ENCODE peak calls at places on chromosomes 12 and 14, in seven cellular contexts. One of them, this sample, is unnamed.

GRCh38 chr12:132131952-132132351 is 12.2 kb downstream of the DDX51 start:
- DNase-seq in epithelial cell of prostate: no peak
- DNase-seq in stimulated activated CD8-positive, alpha-beta memory T cell treated with anti-CD3 and anti-CD28 coated beads, Interleukin-7, amount 100 ng/mL, for 24 hours: no peak
- DNase-seq in NCI-H69: no peak
- DNase-seq in coronary artery: no peak
- DNase-seq in heart left ventricle: no peak
- DNase-seq in ovary: no peak
- DNase-seq in this sample: no peak

GRCh38 chr14:95609398-95609990 is 74.6 kb downstream of the GLRX5 start:
- DNase-seq in epithelial cell of prostate: no peak
- DNase-seq in stimulated activated CD8-positive, alpha-beta memory T cell treated with anti-CD3 and anti-CD28 coated beads, Interleukin-7, amount 100 ng/mL, for 24 hours: no peak
- DNase-seq in NCI-H69: peak; percentile 85
- DNase-seq in coronary artery: no peak
- DNase-seq in heart left ventricle: no peak
- DNase-seq in ovary: peak; percentile 41
- DNase-seq in this sample: no peak

GRCh38 chr12:17352164-17352563 is 737.8 kb downstream of the RERGL start:
- DNase-seq in epithelial cell of prostate: no peak
- DNase-seq in stimulated activated CD8-positive, alpha-beta memory T cell treated with anti-CD3 and anti-CD28 coated beads, Interleukin-7, amount 100 ng/mL, for 24 hours: no peak
- DNase-seq in NCI-H69: no peak
- DNase-seq in coronary artery: no peak
- DNase-seq in heart left ventricle: no peak
- DNase-seq in ovary: no peak
- DNase-seq in this sample: no peak

GRCh38 chr14:63295231-63295685 is 23.5 kb downstream of the GPHB5 start:
- DNase-seq in epithelial cell of prostate: no peak
- DNase-seq in stimulated activated CD8-positive, alpha-beta memory T cell treated with anti-CD3 and anti-CD28 coated beads, Interleukin-7, amount 100 ng/mL, for 24 hours: no peak
- DNase-seq in NCI-H69: no peak
- DNase-seq in coronary artery: no peak
- DNase-seq in heart left ventricle: no peak
- DNase-seq in ovary: no peak
- DNase-seq in this sample: no peak

GRCh38 chr12:113857371-113857770 is 108.8 kb downstream of the RBM19 start:
- DNase-seq in epithelial cell of prostate: no peak
- DNase-seq in stimulated activated CD8-positive, alpha-beta memory T cell treated with anti-CD3 and anti-CD28 coated beads, Interleukin-7, amount 100 ng/mL, for 24 hours: no peak
- DNase-seq in NCI-H69: peak; percentile 67
- DNase-seq in coronary artery: no peak
- DNase-seq in heart left ventricle: no peak
- DNase-seq in ovary: no peak
- DNase-seq in this sample: no peak

GRCh38 chr12:30719060-30719459 is 23.4 kb upstream of the IPO8 start:
- DNase-seq in epithelial cell of prostate: no peak
- DNase-seq in stimulated activated CD8-positive, alpha-beta memory T cell treated with anti-CD3 and anti-CD28 coated beads, Interleukin-7, amount 100 ng/mL, for 24 hours: no peak
- DNase-seq in NCI-H69: no peak
- DNase-seq in coronary artery: no peak
- DNase-seq in heart left ventricle: no peak
- DNase-seq in ovary: no peak
- DNase-seq in this sample: no peak

GRCh38 chr12:87383705-87384104 is 645.5 kb downstream of the C12orf50 start:
- DNase-seq in epithelial cell of prostate: no peak
- DNase-seq in stimulated activated CD8-positive, alpha-beta memory T cell treated with anti-CD3 and anti-CD28 coated beads, Interleukin-7, amount 100 ng/mL, for 24 hours: no peak
- DNase-seq in NCI-H69: peak; percentile 24
- DNase-seq in coronary artery: no peak
- DNase-seq in heart left ventricle: no peak
- DNase-seq in ovary: no peak
- DNase-seq in this sample: no peak

GRCh38 chr12:75724913-75725312 is 213.5 kb upstream of the KRR1 start:
- DNase-seq in epithelial cell of prostate: no peak
- DNase-seq in stimulated activated CD8-positive, alpha-beta memory T cell treated with anti-CD3 and anti-CD28 coated beads, Interleukin-7, amount 100 ng/mL, for 24 hours: no peak
- DNase-seq in NCI-H69: peak; percentile 94
- DNase-seq in coronary artery: no peak
- DNase-seq in heart left ventricle: no peak
- DNase-seq in ovary: no peak
- DNase-seq in this sample: no peak

GRCh38 chr12:96752211-96752610 is 154.8 kb upstream of the NEDD1 start:
- DNase-seq in epithelial cell of prostate: no peak
- DNase-seq in stimulated activated CD8-positive, alpha-beta memory T cell treated with anti-CD3 and anti-CD28 coated beads, Interleukin-7, amount 100 ng/mL, for 24 hours: no peak
- DNase-seq in NCI-H69: no peak
- DNase-seq in coronary artery: no peak
- DNase-seq in heart left ventricle: no peak
- DNase-seq in ovary: no peak
- DNase-seq in this sample: no peak

GRCh38 chr14:98069712-98070133 is 1202.3 kb downstream of the BCL11B start:
- DNase-seq in epithelial cell of prostate: peak; percentile 75
- DNase-seq in stimulated activated CD8-positive, alpha-beta memory T cell treated with anti-CD3 and anti-CD28 coated beads, Interleukin-7, amount 100 ng/mL, for 24 hours: no peak
- DNase-seq in NCI-H69: no peak
- DNase-seq in coronary artery: no peak
- DNase-seq in heart left ventricle: no peak
- DNase-seq in ovary: no peak
- DNase-seq in this sample: peak; percentile 74

GRCh38 chr12:6231359-6232268 is 31.4 kb downstream of the CD9 start:
- DNase-seq in epithelial cell of prostate: no peak
- DNase-seq in stimulated activated CD8-positive, alpha-beta memory T cell treated with anti-CD3 and anti-CD28 coated beads, Interleukin-7, amount 100 ng/mL, for 24 hours: no peak
- DNase-seq in NCI-H69: peak; percentile 14
- DNase-seq in coronary artery: no peak
- DNase-seq in heart left ventricle: peak; percentile 48
- DNase-seq in ovary: no peak
- DNase-seq in this sample: no peak

GRCh38 chr12:111268738-111269572 is 99.9 kb downstream of the PHETA1 start:
- DNase-seq in epithelial cell of prostate: no peak
- DNase-seq in stimulated activated CD8-positive, alpha-beta memory T cell treated with anti-CD3 and anti-CD28 coated beads, Interleukin-7, amount 100 ng/mL, for 24 hours: no peak
- DNase-seq in NCI-H69: peak; percentile 62
- DNase-seq in coronary artery: no peak
- DNase-seq in heart left ventricle: no peak
- DNase-seq in ovary: no peak
- DNase-seq in this sample: no peak

GRCh38 chr14:35339761-35340406 is 47.7 kb downstream of the PSMA6 start:
- DNase-seq in epithelial cell of prostate: no peak
- DNase-seq in stimulated activated CD8-positive, alpha-beta memory T cell treated with anti-CD3 and anti-CD28 coated beads, Interleukin-7, amount 100 ng/mL, for 24 hours: no peak
- DNase-seq in NCI-H69: no peak
- DNase-seq in coronary artery: no peak
- DNase-seq in heart left ventricle: no peak
- DNase-seq in ovary: peak; percentile 51
- DNase-seq in this sample: no peak

GRCh38 chr12:42652048-42652447 is 62.5 kb upstream of the PRICKLE1 start:
- DNase-seq in epithelial cell of prostate: no peak
- DNase-seq in stimulated activated CD8-positive, alpha-beta memory T cell treated with anti-CD3 and anti-CD28 coated beads, Interleukin-7, amount 100 ng/mL, for 24 hours: no peak
- DNase-seq in NCI-H69: peak; percentile 22
- DNase-seq in coronary artery: no peak
- DNase-seq in heart left ventricle: no peak
- DNase-seq in ovary: no peak
- DNase-seq in this sample: no peak

GRCh38 chr12:18690653-18691052 is 47.2 kb downstream of the PLCZ1 start:
- DNase-seq in epithelial cell of prostate: peak; percentile 98
- DNase-seq in stimulated activated CD8-positive, alpha-beta memory T cell treated with anti-CD3 and anti-CD28 coated beads, Interleukin-7, amount 100 ng/mL, for 24 hours: no peak
- DNase-seq in NCI-H69: no peak
- DNase-seq in coronary artery: no peak
- DNase-seq in heart left ventricle: no peak
- DNase-seq in ovary: no peak
- DNase-seq in this sample: no peak

GRCh38 chr12:94659531-94659930 is 9.2 kb upstream of the TMCC3 start:
- DNase-seq in epithelial cell of prostate: no peak
- DNase-seq in stimulated activated CD8-positive, alpha-beta memory T cell treated with anti-CD3 and anti-CD28 coated beads, Interleukin-7, amount 100 ng/mL, for 24 hours: no peak
- DNase-seq in NCI-H69: no peak
- DNase-seq in coronary artery: no peak
- DNase-seq in heart left ventricle: no peak
- DNase-seq in ovary: no peak
- DNase-seq in this sample: no peak

GRCh38 chr12:31590730-31591307 is at the start of gene DENND5B:
- DNase-seq in epithelial cell of prostate: no peak
- DNase-seq in stimulated activated CD8-positive, alpha-beta memory T cell treated with anti-CD3 and anti-CD28 coated beads, Interleukin-7, amount 100 ng/mL, for 24 hours: no peak
- DNase-seq in NCI-H69: peak; percentile 100
- DNase-seq in coronary artery: peak; percentile 77
- DNase-seq in heart left ventricle: peak; percentile 87
- DNase-seq in ovary: peak; percentile 93
- DNase-seq in this sample: peak; percentile 32

GRCh38 chr14:67436006-67436866 is 24.3 kb upstream of the PLEK2 start:
- DNase-seq in epithelial cell of prostate: no peak
- DNase-seq in stimulated activated CD8-positive, alpha-beta memory T cell treated with anti-CD3 and anti-CD28 coated beads, Interleukin-7, amount 100 ng/mL, for 24 hours: no peak
- DNase-seq in NCI-H69: no peak
- DNase-seq in coronary artery: no peak
- DNase-seq in heart left ventricle: no peak
- DNase-seq in ovary: no peak
- DNase-seq in this sample: peak; percentile 43

GRCh38 chr12:59055204-59055839 is 135.0 kb upstream of the LRIG3 start:
- DNase-seq in epithelial cell of prostate: peak; percentile 96
- DNase-seq in stimulated activated CD8-positive, alpha-beta memory T cell treated with anti-CD3 and anti-CD28 coated beads, Interleukin-7, amount 100 ng/mL, for 24 hours: no peak
- DNase-seq in NCI-H69: peak; percentile 71
- DNase-seq in coronary artery: no peak
- DNase-seq in heart left ventricle: no peak
- DNase-seq in ovary: no peak
- DNase-seq in this sample: no peak

GRCh38 chr12:25793196-25793595 is 165.3 kb upstream of the RASSF8 start:
- DNase-seq in epithelial cell of prostate: no peak
- DNase-seq in stimulated activated CD8-positive, alpha-beta memory T cell treated with anti-CD3 and anti-CD28 coated beads, Interleukin-7, amount 100 ng/mL, for 24 hours: no peak
- DNase-seq in NCI-H69: no peak
- DNase-seq in coronary artery: no peak
- DNase-seq in heart left ventricle: no peak
- DNase-seq in ovary: no peak
- DNase-seq in this sample: no peak

GRCh38 chr12:119835068-119835467 is 42.1 kb downstream of the CIT start:
- DNase-seq in epithelial cell of prostate: no peak
- DNase-seq in stimulated activated CD8-positive, alpha-beta memory T cell treated with anti-CD3 and anti-CD28 coated beads, Interleukin-7, amount 100 ng/mL, for 24 hours: no peak
- DNase-seq in NCI-H69: peak; percentile 24
- DNase-seq in coronary artery: no peak
- DNase-seq in heart left ventricle: no peak
- DNase-seq in ovary: no peak
- DNase-seq in this sample: no peak

GRCh38 chr14:86654558-86655184 is 1124.7 kb downstream of the FLRT2 start:
- DNase-seq in epithelial cell of prostate: no peak
- DNase-seq in stimulated activated CD8-positive, alpha-beta memory T cell treated with anti-CD3 and anti-CD28 coated beads, Interleukin-7, amount 100 ng/mL, for 24 hours: peak; percentile 2
- DNase-seq in NCI-H69: peak; percentile 87
- DNase-seq in coronary artery: no peak
- DNase-seq in heart left ventricle: no peak
- DNase-seq in ovary: no peak
- DNase-seq in this sample: no peak

GRCh38 chr12:63075376-63076000 is 75.5 kb downstream of the AVPR1A start:
- DNase-seq in epithelial cell of prostate: no peak
- DNase-seq in stimulated activated CD8-positive, alpha-beta memory T cell treated with anti-CD3 and anti-CD28 coated beads, Interleukin-7, amount 100 ng/mL, for 24 hours: no peak
- DNase-seq in NCI-H69: no peak
- DNase-seq in coronary artery: no peak
- DNase-seq in heart left ventricle: no peak
- DNase-seq in ovary: no peak
- DNase-seq in this sample: no peak